ENCODE peak calls at places on chromosome X, in six cellular contexts. U, Q, P, W, D and Z are unnamed samples.

GRCh38 chrX:14660970-14661369 is 131.6 kb downstream of the GLRA2 start:
- DNase-seq in D (no peak), P (no peak), U (no peak), W (no peak), Q (no peak), Z (no peak)

GRCh38 chrX:13092455-13092941 is 48.1 kb upstream of the FAM9C start:
- DNase-seq in Q (peak), W (no peak), U (no peak), D (no peak), P (no peak), Z (no peak)

GRCh38 chrX:18886344-18887161 is 97.4 kb downstream of the PHKA2 start:
- DNase-seq in Q (peak), P (peak), D (no peak), U (no peak), W (peak), Z (peak)

GRCh38 chrX:16786791-16787735 is 797 bp downstream of the TXLNG start:
- DNase-seq in W (no peak), D (no peak), P (peak), Q (peak), U (no peak), Z (peak)

GRCh38 chrX:136214551-136214950 is 36.6 kb downstream of the MAP7D3 start:
- DNase-seq in P (peak), Q (no peak), U (no peak), W (no peak), D (peak), Z (peak)

GRCh38 chrX:74451450-74452198 is 30.3 kb downstream of the SLC16A2 start:
- DNase-seq in W (no peak), P (no peak), Q (no peak), U (no peak), D (no peak), Z (no peak)

GRCh38 chrX:115142057-115142456 is 47.2 kb upstream of the RBMXL3 start:
- DNase-seq in D (no peak), Q (no peak), P (no peak), U (no peak), W (no peak), Z (no peak)

GRCh38 chrX:55057691-55058249 is 17.1 kb upstream of the PAGE2B start:
- DNase-seq in P (peak), D (peak), Q (no peak), U (no peak), W (peak), Z (peak)

GRCh38 chrX:134460861-134461218 is 875 bp downstream of the HPRT1 start:
- DNase-seq in W (no peak), Q (no peak), P (peak), U (no peak), D (no peak), Z (peak)

GRCh38 chrX:28610746-28611145 is 23.5 kb downstream of the IL1RAPL1 start:
- DNase-seq in Q (no peak), D (no peak), W (no peak), U (no peak), P (no peak), Z (no peak)

GRCh38 chrX:81890476-81890875 is 688.6 kb downstream of the SH3BGRL start:
- DNase-seq in D (no peak), U (no peak), W (no peak), Q (no peak), P (peak), Z (no peak)

GRCh38 chrX:129787336-129788055 is 7.7 kb downstream of the SASH3 start:
- DNase-seq in P (no peak), U (no peak), W (no peak), Q (no peak), D (no peak), Z (no peak)

GRCh38 chrX:149631293-149632165 is at the start of gene TMEM185A:
- DNase-seq in P (peak), U (no peak), D (no peak), Q (peak), W (peak), Z (peak)

GRCh38 chrX:55452825-55453124 is 848 bp downstream of the MAGEH1 start:
- DNase-seq in Q (no peak), U (no peak), P (no peak), W (no peak), D (no peak), Z (no peak)

GRCh38 chrX:84186603-84187358 is 1.2 kb downstream of the RPS6KA6 start:
- DNase-seq in P (peak), D (no peak), Q (peak), U (no peak), W (no peak), Z (no peak)

GRCh38 chrX:37846141-37846540 is 1.2 kb downstream of the DYNLT3 start:
- DNase-seq in Q (no peak), U (no peak), P (peak), W (no peak), D (no peak), Z (no peak)

GRCh38 chrX:13250831-13251612 is 68.8 kb downstream of the ATXN3L start:
- DNase-seq in P (no peak), W (peak), D (peak), Q (no peak), U (no peak), Z (peak)

GRCh38 chrX:69504626-69505612 is 793 bp downstream of the NALF2 start:
- DNase-seq in U (no peak), D (no peak), Q (no peak), P (no peak), W (no peak), Z (no peak)

GRCh38 chrX:69501433-69501832 is 2.7 kb upstream of the NALF2 start:
- DNase-seq in Q (no peak), W (no peak), U (no peak), D (no peak), P (peak), Z (no peak)

GRCh38 chrX:69505772-69506616 is 1.9 kb downstream of the NALF2 start:
- DNase-seq in Q (no peak), D (no peak), U (peak), W (no peak), P (no peak), Z (no peak)

GRCh38 chrX:69503835-69504625 is at the start of gene NALF2:
- DNase-seq in U (no peak), D (no peak), Q (peak), W (peak), P (peak), Z (peak)

DNA sequence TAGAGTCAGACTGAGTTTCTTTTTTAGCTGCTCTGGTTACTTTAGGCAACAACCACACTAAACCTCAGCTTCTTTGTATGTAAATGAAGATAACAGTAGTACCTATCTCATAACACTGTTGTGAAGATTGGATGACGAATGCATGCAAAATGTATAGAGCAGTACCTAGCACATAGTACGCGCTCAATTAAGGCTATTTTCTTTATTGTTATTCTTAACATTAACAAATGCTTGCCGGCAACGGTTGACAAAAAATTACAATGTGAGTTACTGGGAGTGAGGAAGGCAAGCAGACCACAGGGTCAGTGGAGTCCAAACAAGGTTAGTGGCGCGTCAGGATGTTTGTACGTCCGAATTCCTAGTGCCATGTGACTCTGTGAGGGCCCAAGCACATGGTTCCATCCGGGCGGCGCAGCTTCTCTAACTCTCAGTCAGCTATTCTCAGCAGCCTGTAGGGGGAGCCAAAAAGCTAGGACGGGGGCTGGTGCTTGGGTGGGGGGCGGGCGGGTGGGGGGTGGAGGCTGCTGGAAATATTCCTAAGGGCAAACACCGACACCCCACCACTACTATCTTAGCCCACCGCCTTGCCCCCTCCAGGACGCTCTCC is 795 bp upstream of the NALF2 start:
- DNase-seq in P (no peak), U (no peak), W (no peak), Q (no peak), D (peak), Z (no peak)
- H3K4me3 ChIP-seq in P (no peak), U (peak), W (peak), Q (no peak), D (no peak), Z (no peak)

GRCh38 chrX:41758391-41758790 is 34.4 kb downstream of the GPR82 start:
- DNase-seq in U (no peak), P (no peak), D (no peak), Q (no peak), W (no peak), Z (no peak)

GRCh38 chrX:41761702-41762101 is 37.7 kb downstream of the GPR82 start:
- DNase-seq in U (no peak), D (no peak), P (peak), Q (no peak), W (no peak), Z (no peak)

GRCh38 chrX:41761169-41761568 is 37.2 kb downstream of the GPR82 start:
- DNase-seq in P (no peak), Q (no peak), U (no peak), W (no peak), D (no peak), Z (no peak)

GRCh38 chrX:41759817-41760216 is 35.8 kb downstream of the GPR82 start:
- DNase-seq in W (no peak), U (no peak), P (peak), D (no peak), Q (no peak), Z (peak)
- TF ChIP-seq CTCF in W (peak), U (no peak), P (peak), D (peak), Q (peak), Z (peak)

GRCh38 chrX:71111141-71111843 is at the start of gene IL2RG:
- DNase-seq in P (peak), D (no peak), W (no peak), U (no peak), Q (peak), Z (no peak)
- H3K4me3 ChIP-seq in P (no peak), D (no peak), W (no peak), U (peak), Q (no peak), Z (no peak)

DNA sequence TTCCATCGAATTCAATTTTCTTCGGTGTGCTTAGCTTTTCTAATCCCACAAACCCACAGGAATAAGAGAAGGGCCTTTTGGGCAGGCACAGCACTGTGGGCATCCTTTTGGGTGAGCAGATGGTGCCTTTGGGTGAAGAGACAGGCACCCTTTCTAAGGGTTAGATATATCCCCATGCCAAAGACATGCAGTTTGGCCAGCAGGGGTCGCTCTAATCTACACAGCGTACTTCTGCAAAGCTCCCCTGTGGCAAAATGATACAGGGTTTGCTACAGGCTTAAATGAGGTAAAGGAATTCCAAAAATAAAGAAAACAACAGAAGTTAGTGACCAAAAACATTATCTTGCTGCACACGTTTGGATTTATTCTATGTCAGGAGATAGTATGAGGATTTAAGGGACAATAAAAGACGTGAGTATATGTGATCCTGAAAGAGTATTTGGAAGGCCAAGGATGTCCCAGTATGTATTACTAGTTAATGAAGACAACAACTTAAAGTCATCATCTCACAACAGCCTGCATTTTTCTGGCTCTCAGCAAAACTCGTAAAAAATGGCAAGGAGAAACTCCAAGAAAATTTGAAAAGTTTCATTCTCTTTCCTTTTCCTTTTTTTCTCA is 49.5 kb downstream of the PHEX start:
- DNase-seq in W (peak), Q (peak), P (peak), U (no peak), D (peak), Z (peak)
- TF ChIP-seq CTCF in W (peak), Q (peak), P (peak), U (no peak), D (peak), Z (peak)

GRCh38 chrX:153688534-153688899 is 791 bp downstream of the SLC6A8 start:
- DNase-seq in U (no peak), W (no peak), Q (no peak), P (no peak), D (no peak), Z (no peak)
- H3K4me3 ChIP-seq in U (peak), W (peak), Q (peak), P (peak), D (peak), Z (peak)

GRCh38 chrX:101037231-101037630 is 14.7 kb downstream of the TRMT2B start:
- DNase-seq in U (no peak), D (no peak), W (no peak), Q (no peak), P (no peak), Z (peak)
- TF ChIP-seq CTCF in U (no peak), D (no peak), W (no peak), Q (no peak), P (no peak), Z (no peak)

GRCh38 chrX:139120760-139121159 is 409.2 kb upstream of the FGF13 start:
- DNase-seq in D (no peak), W (no peak), P (peak), U (no peak), Q (no peak), Z (peak)

GRCh38 chrX:139125916-139126315 is 404.6 kb upstream of the F9 start:
- DNase-seq in P (peak), Q (no peak), W (no peak), D (no peak), U (no peak), Z (no peak)

GRCh38 chrX:139121616-139122286 is 408.8 kb upstream of the F9 start:
- DNase-seq in U (no peak), D (no peak), W (no peak), Q (no peak), P (peak), Z (no peak)

GRCh38 chrX:139126493-139126892 is 404.0 kb upstream of the F9 start:
- DNase-seq in Q (peak), U (no peak), W (no peak), P (peak), D (no peak), Z (no peak)
- H3K4me3 ChIP-seq in Q (no peak), U (no peak), W (no peak), P (no peak), D (no peak), Z (no peak)

DNA sequence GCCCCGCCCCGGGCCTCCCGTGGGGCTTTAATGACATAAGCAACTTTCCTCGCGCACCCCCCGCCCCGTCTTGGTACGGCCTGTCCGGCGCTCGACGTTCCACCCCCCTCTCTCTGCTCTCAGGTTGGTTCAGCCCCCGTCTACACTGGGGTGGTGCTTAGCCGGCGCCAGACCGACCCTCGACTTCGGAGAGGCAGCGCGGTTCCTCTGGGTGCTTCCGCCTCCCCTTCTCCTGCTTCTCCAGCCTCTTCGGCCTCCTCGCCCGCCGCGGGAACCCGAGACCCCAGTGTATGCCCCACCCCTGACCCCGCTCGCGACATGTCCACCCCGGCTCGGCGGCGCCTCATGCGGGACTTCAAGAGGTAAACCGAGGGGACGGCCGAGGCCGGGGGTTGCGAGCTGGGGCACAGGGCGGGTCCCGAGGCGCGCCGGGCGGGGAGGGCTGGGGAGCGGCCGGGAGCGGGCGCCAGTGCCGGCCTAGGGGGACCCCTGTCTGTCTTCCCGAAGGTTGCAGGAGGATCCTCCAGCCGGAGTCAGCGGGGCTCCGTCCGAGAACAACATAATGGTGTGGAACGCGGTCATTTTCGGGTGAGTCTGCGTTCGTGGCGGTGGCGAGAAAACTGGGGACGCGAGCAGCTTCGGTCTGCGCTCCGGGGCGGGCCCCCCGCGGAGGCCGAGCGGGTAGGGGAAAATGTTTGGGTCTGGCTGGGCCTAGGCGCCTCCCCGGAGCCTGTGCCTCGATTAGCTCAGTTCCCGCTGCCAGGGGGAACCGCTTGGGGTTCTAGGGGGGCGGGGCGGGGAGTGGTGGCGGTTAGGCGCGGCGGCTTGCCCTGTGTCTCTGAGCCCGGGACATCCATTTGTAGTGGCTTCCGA is at the start of gene UBE2A:
- DNase-seq in W (peak), Q (peak), D (peak), P (peak), U (no peak), Z (peak)
- TF ChIP-seq CTCF in W (no peak), Q (peak), D (peak), P (peak), U (peak), Z (peak)